ENCODE peak calls at places on chromosomes 16 and 17, in eight cellular contexts. Y is upper lobe of right lung, S is fibroblast of the conjunctiva, H is osteocyte, W is HEK293T, L is A549, G is activated gamma-delta T cell, B is kidney epithelial cell. Q is an unnamed sample.

GRCh38 chr16:82439678-82440293 is 187.0 kb upstream of the CDH13 start:
- DNase-seq in G (no peak), Y (no peak), H (peak; percentile 36), L (no peak), S (no peak), B (no peak), W (peak; percentile 36), Q (peak; percentile 7)

GRCh38 chr16:81310045-81310644 is 4.6 kb upstream of the GAN start:
- DNase-seq in Y (no peak), G (no peak), W (no peak), H (no peak), S (no peak), B (no peak), L (no peak), Q (no peak)

GRCh38 chr16:82867425-82867824 is 240.7 kb downstream of the CDH13 start:
- DNase-seq in L (no peak), G (no peak), Y (no peak), B (no peak), S (no peak), H (no peak), W (no peak), Q (no peak)

GRCh38 chr16:30667361-30667905 is 9.2 kb downstream of the FBRS start:
- DNase-seq in W (no peak), B (no peak), H (no peak), L (no peak), Y (no peak), S (no peak), G (no peak), Q (no peak)

GRCh38 chr17:35775039-35775438 is 14.4 kb downstream of the C17orf50 start:
- DNase-seq in G (no peak), B (no peak), W (no peak), S (no peak), H (no peak), L (no peak), Y (no peak), Q (no peak)

GRCh38 chr17:39485555-39485954 is 24.3 kb downstream of the CDK12 start:
- DNase-seq in G (no peak), Y (no peak), L (peak; percentile 84), S (peak; percentile 69), W (no peak), H (no peak), B (peak; percentile 92), Q (no peak)

GRCh38 chr17:34816806-34817205 is 144.5 kb downstream of the CCT6B start:
- DNase-seq in S (no peak), B (no peak), Y (no peak), H (no peak), W (no peak), G (no peak), L (no peak), Q (no peak)

GRCh38 chr16:52912565-52913173 is 140.0 kb downstream of the CHD9NB start:
- DNase-seq in L (peak; percentile 72), Y (peak; percentile 66), G (no peak), S (peak; percentile 26), B (peak; percentile 7), H (no peak), W (peak; percentile 58), Q (peak; percentile 56)

GRCh38 chr16:9311303-9311954 is 220.0 kb downstream of the HAPSTR1 start:
- DNase-seq in H (no peak), B (no peak), Y (no peak), G (no peak), W (no peak), L (no peak), S (no peak), Q (no peak)

Q was measured in DND-41.